ENCODE peak calls at places on chromosome 11, in five cellular contexts. Y is spleen, I is HCT116, L is fibroblast of lung, E is kidney. D is an unnamed sample.

GRCh38 chr11:63586451-63587166 is 23.4 kb upstream of the PLAAT2 start:
- DNase-seq in E (no peak), Y (no peak), L (no peak), I (no peak), D (no peak)

GRCh38 chr11:79857404-79857803 is 416.6 kb upstream of the TENM4 start:
- DNase-seq in L (no peak), I (no peak), Y (no peak), E (peak), D (no peak)

GRCh38 chr11:18706330-18707243 is 8.0 kb downstream of the TMEM86A start:
- DNase-seq in L (peak), I (no peak), E (peak), Y (peak), D (no peak)

GRCh38 chr11:88480217-88480616 is 142.7 kb upstream of the CTSC start:
- DNase-seq in Y (no peak), I (no peak), E (no peak), L (peak), D (no peak)

GRCh38 chr11:122159173-122159701 is 43.2 kb upstream of the BLID start:
- DNase-seq in L (peak), Y (no peak), E (peak), I (no peak), D (no peak)

GRCh38 chr11:112863304-112863703 is 97.9 kb upstream of the NCAM1 start:
- DNase-seq in E (no peak), I (no peak), Y (no peak), L (no peak), D (no peak)

GRCh38 chr11:118857385-118857784 is 26.3 kb upstream of the CXCR5 start:
- DNase-seq in L (no peak), E (no peak), Y (no peak), I (no peak), D (no peak)

GRCh38 chr11:57793711-57794110 is 32.1 kb downstream of the CTNND1 start:
- DNase-seq in L (no peak), E (no peak), Y (no peak), I (no peak), D (no peak)

GRCh38 chr11:107017104-107017432 is 1.2 kb downstream of the GUCY1A2 start:
- DNase-seq in I (no peak), E (no peak), L (no peak), Y (no peak), D (no peak)

GRCh38 chr11:128764617-128765095 is 70.8 kb downstream of the FLI1 start:
- DNase-seq in E (peak), L (no peak), Y (no peak), I (no peak), D (no peak)

GRCh38 chr11:17544181-17544622 is at the start of gene USH1C:
- DNase-seq in I (peak), E (peak), Y (peak), L (no peak), D (no peak)

GRCh38 chr11:94800394-94800793 is 32.2 kb downstream of the AMOTL1 start:
- DNase-seq in E (no peak), L (no peak), Y (no peak), I (no peak), D (no peak)

GRCh38 chr11:31968774-31969433 is 122.0 kb upstream of the RCN1 start:
- DNase-seq in Y (no peak), I (no peak), E (no peak), L (peak), D (no peak)

GRCh38 chr11:103257360-103257759 is 148.1 kb downstream of the DYNC2H1 start:
- DNase-seq in L (peak), Y (no peak), I (peak), E (no peak), D (no peak)

GRCh38 chr11:119254239-119254638 is 48.1 kb downstream of the CBL start:
- DNase-seq in I (no peak), L (no peak), E (no peak), Y (no peak), D (no peak)

GRCh38 chr11:69382131-69383128 is 88.5 kb downstream of the MYEOV start:
- DNase-seq in Y (peak), L (peak), I (peak), E (peak), D (peak)

GRCh38 chr11:114440121-114440860 is 1.0 kb downstream of the REXO2 start:
- DNase-seq in I (no peak), L (peak), E (no peak), Y (no peak), D (no peak)

GRCh38 chr11:6771926-6772898 is at the start of gene OR2AG2:
- DNase-seq in L (no peak), I (no peak), Y (no peak), E (no peak), D (no peak)

GRCh38 chr11:28649922-28650321 is 541.7 kb downstream of the METTL15 start:
- DNase-seq in L (peak), Y (no peak), E (no peak), I (no peak), D (no peak)

GRCh38 chr11:71962428-71963038 is 33.7 kb downstream of the RNF121 start:
- DNase-seq in L (peak), Y (no peak), E (no peak), I (no peak), D (no peak)

GRCh38 chr11:9974375-9974774 is 310.5 kb downstream of the SWAP70 start:
- DNase-seq in L (no peak), Y (no peak), E (no peak), I (no peak), D (no peak)
- TF ChIP-seq CTCF in L (no peak), Y (no peak), E (no peak), I (no peak), D (no peak)

GRCh38 chr11:304915-305833 is 2.4 kb upstream of the IFITM2 start:
- DNase-seq in Y (peak), I (no peak), E (no peak), L (peak), D (no peak)
- TF ChIP-seq CTCF in Y (peak), I (peak), E (peak), L (peak), D (peak)

GRCh38 chr11:1765871-1766718 is 2.4 kb upstream of the CTSD start:
- DNase-seq in Y (peak), L (no peak), I (no peak), E (peak), D (no peak)
- TF ChIP-seq CTCF in Y (no peak), L (no peak), I (no peak), E (no peak), D (no peak)

GRCh38 chr11:61173456-61173855 is 12.2 kb upstream of the VPS37C start:
- DNase-seq in I (no peak), Y (no peak), E (no peak), L (no peak), D (no peak)
- TF ChIP-seq CTCF in I (no peak), Y (no peak), E (no peak), L (no peak), D (peak)